ENCODE peak calls at places on chromosome 2, in six cellular contexts. H, K, P, T, W and J are unnamed samples.

GRCh38 chr2:170770008-170770303 is 222 bp upstream of the ERICH2 start:
- DNase-seq in H (no peak), K (no peak), P (no peak), T (no peak), W (no peak), J (no peak)

GRCh38 chr2:148812306-148812705 is 62.7 kb upstream of the KIF5C start:
- DNase-seq in H (no peak), K (peak; percentile 41), P (peak; percentile 98), T (peak; percentile 92), W (no peak), J (no peak)

GRCh38 chr2:150876201-150877085 is 385.2 kb downstream of the RBM43 start:
- DNase-seq in H (no peak), K (no peak), P (no peak), T (peak; percentile 76), W (no peak), J (no peak)

GRCh38 chr2:106523980-106524665 is 37.0 kb downstream of the CD8B2 start:
- DNase-seq in H (no peak), K (no peak), P (no peak), T (no peak), W (no peak), J (no peak)

GRCh38 chr2:9950521-9951271 is 797 bp upstream of the GRHL1 start:
- DNase-seq in H (no peak), K (peak; percentile 50), P (peak; percentile 60), T (peak; percentile 25), W (peak; percentile 51), J (peak; percentile 10)

GRCh38 chr2:86298411-86299390 is 38.7 kb downstream of the REEP1 start:
- DNase-seq in H (no peak), K (no peak), P (peak; percentile 24), T (peak; percentile 32), W (no peak), J (no peak)

GRCh38 chr2:231355802-231356473 is 39.6 kb upstream of the B3GNT7 start:
- DNase-seq in H (peak; percentile 60), K (no peak), P (no peak), T (peak; percentile 25), W (no peak), J (no peak)

GRCh38 chr2:55102056-55102812 is 52.0 kb upstream of the RTN4 start:
- DNase-seq in H (no peak), K (no peak), P (no peak), T (peak; percentile 81), W (no peak), J (no peak)

GRCh38 chr2:343355-343754 is 55.5 kb upstream of the ALKAL2 start:
- DNase-seq in H (no peak), K (no peak), P (no peak), T (no peak), W (no peak), J (no peak)

GRCh38 chr2:32005371-32005976 is 5.3 kb downstream of the MEMO1 start:
- DNase-seq in H (no peak), K (no peak), P (no peak), T (no peak), W (no peak), J (no peak)

GRCh38 chr2:70570041-70570661 is 16.5 kb upstream of the TGFA start:
- DNase-seq in H (no peak), K (no peak), P (no peak), T (peak; percentile 54), W (no peak), J (no peak)

GRCh38 chr2:241924069-241924908 is 54.8 kb downstream of the RTP5 start:
- DNase-seq in H (no peak), K (no peak), P (no peak), T (no peak), W (no peak), J (no peak)

GRCh38 chr2:239275037-239275685 is 125.7 kb downstream of the HDAC4 start:
- DNase-seq in H (peak; percentile 96), K (peak; percentile 72), P (peak; percentile 91), T (peak; percentile 95), W (peak; percentile 69), J (peak; percentile 83)

GRCh38 chr2:238427435-238428162 is 872 bp downstream of the ASB1 start:
- DNase-seq in H (no peak), K (no peak), P (no peak), T (no peak), W (peak; percentile 18), J (no peak)

GRCh38 chr2:208620487-208620978 is 213.9 kb downstream of the PTH2R start:
- DNase-seq in H (no peak), K (no peak), P (no peak), T (no peak), W (no peak), J (no peak)

GRCh38 chr2:129467941-129468340 is 511.5 kb upstream of the RAB6C start:
- DNase-seq in H (no peak), K (no peak), P (no peak), T (no peak), W (no peak), J (no peak)

GRCh38 chr2:233469261-233470006 is 97.1 kb downstream of the USP40 start:
- DNase-seq in H (peak; percentile 89), K (peak; percentile 25), P (peak; percentile 43), T (no peak), W (peak; percentile 62), J (no peak)

GRCh38 chr2:26850565-26850964 is 2.6 kb downstream of the DPYSL5 start:
- DNase-seq in H (no peak), K (no peak), P (no peak), T (no peak), W (no peak), J (no peak)

GRCh38 chr2:127052771-127053691 is 53.9 kb downstream of the BIN1 start:
- DNase-seq in H (no peak), K (no peak), P (peak; percentile 13), T (no peak), W (no peak), J (no peak)

GRCh38 chr2:113979172-113980128 is 89.6 kb downstream of the ACTR3 start:
- DNase-seq in H (no peak), K (no peak), P (no peak), T (no peak), W (no peak), J (peak; percentile 53)

GRCh38 chr2:168705534-168706470 is 96.6 kb upstream of the NOSTRIN start:
- DNase-seq in H (no peak), K (peak; percentile 35), P (no peak), T (peak; percentile 69), W (no peak), J (peak; percentile 4)

GRCh38 chr2:121748202-121748601 is 7.2 kb upstream of the TSN start:
- DNase-seq in H (no peak), K (no peak), P (peak; percentile 40), T (peak; percentile 52), W (no peak), J (no peak)

GRCh38 chr2:199928626-199929025 is 17.5 kb downstream of the C2orf69 start:
- DNase-seq in H (no peak), K (no peak), P (no peak), T (no peak), W (no peak), J (no peak)

GRCh38 chr2:25249785-25250184 is 81.4 kb upstream of the POMC start:
- DNase-seq in H (no peak), K (no peak), P (no peak), T (no peak), W (no peak), J (no peak)

GRCh38 chr2:211408485-211408884 is 852.1 kb downstream of the CPS1 start:
- DNase-seq in H (no peak), K (no peak), P (no peak), T (peak; percentile 33), W (no peak), J (no peak)

GRCh38 chr2:54560146-54560881 is 104.2 kb downstream of the SPTBN1 start:
- DNase-seq in H (peak; percentile 74), K (peak; percentile 69), P (peak; percentile 57), T (peak; percentile 78), W (no peak), J (peak; percentile 33)

GRCh38 chr2:203718087-203718486 is 11.6 kb downstream of the CD28 start:
- DNase-seq in H (no peak), K (peak; percentile 41), P (peak; percentile 15), T (peak; percentile 53), W (no peak), J (peak; percentile 45)
- H3K4me1 ChIP-seq in H (no peaks in the 10 kb centered on the region), K (no peaks in the 10 kb centered on the region), P (no peaks in the 10 kb centered on the region), T (peaks cover 12% of the 10 kb centered on the region), W (peaks cover 4% of the 10 kb centered on the region), J (peaks cover 95% of the 10 kb centered on the region)

DNA sequence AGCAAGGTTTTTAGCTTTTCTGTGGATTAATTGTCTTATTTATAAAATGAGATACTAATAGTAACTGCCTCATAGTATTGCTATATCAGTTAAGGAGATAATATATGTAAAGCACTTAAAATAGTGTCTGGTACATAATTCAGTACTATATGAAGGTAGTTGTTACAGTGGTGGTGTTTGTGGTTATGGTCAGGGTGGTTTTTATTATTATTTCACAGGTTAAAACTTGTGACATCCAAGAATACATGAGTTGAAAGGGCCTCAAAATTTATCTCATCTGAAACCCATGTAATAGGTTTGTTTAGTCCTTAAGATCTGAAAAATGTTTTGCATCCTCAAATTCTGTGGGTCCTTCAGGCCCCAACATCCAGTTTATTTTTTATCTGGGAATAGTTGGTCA is 369.5 kb upstream of the LRATD1 start:
- DNase-seq in H (no peak), K (no peak), P (no peak), T (no peak), W (no peak), J (no peak)
- H3K9me3 ChIP-seq in H (no peaks in the 10 kb centered on the region), K (no peaks in the 10 kb centered on the region), P (no peaks in the 10 kb centered on the region), T (no peaks in the 10 kb centered on the region), W (no peaks in the 10 kb centered on the region), J (no peaks in the 10 kb centered on the region)

GRCh38 chr2:63052411-63053234 is 2.0 kb downstream of the OTX1 start:
- DNase-seq in H (no peak), K (no peak), P (no peak), T (no peak), W (no peak), J (no peak)
- H3K27me3 ChIP-seq in H (peaks cover 100% of the 10 kb centered on the region), K (peaks cover 100% of the 10 kb centered on the region), P (peaks cover 75% of the 10 kb centered on the region), T (peaks cover 100% of the 10 kb centered on the region), W (peaks cover 57% of the 10 kb centered on the region), J (peaks cover 7% of the 10 kb centered on the region)

GRCh38 chr2:223841436-223842180 is 4.2 kb upstream of the AP1S3 start:
- DNase-seq in H (no peak), K (no peak), P (no peak), T (no peak), W (no peak), J (no peak)
- H3K4me1 ChIP-seq in H (no peaks in the 10 kb centered on the region), K (peaks cover 3% of the 10 kb centered on the region), P (peaks cover 4% of the 10 kb centered on the region), T (no peaks in the 10 kb centered on the region), W (peaks cover 13% of the 10 kb centered on the region), J (no peaks in the 10 kb centered on the region)

GRCh38 chr2:4745056-4745455 is 947.1 kb upstream of the SOX11 start:
- DNase-seq in H (no peak), K (no peak), P (no peak), T (no peak), W (no peak), J (no peak)
- H3K9me3 ChIP-seq in H (no peaks in the 10 kb centered on the region), K (no peaks in the 10 kb centered on the region), P (no peaks in the 10 kb centered on the region), T (no peaks in the 10 kb centered on the region), W (no peaks in the 10 kb centered on the region), J (no peaks in the 10 kb centered on the region)

GRCh38 chr2:235083822-235084221 is 132.0 kb downstream of the SH3BP4 start:
- DNase-seq in H (no peak), K (no peak), P (no peak), T (no peak), W (no peak), J (no peak)
- H3K27me3 ChIP-seq in H (peaks cover 5% of the 10 kb centered on the region), K (no peaks in the 10 kb centered on the region), P (no peaks in the 10 kb centered on the region), T (no peaks in the 10 kb centered on the region), W (no peaks in the 10 kb centered on the region), J (no peaks in the 10 kb centered on the region)